ENCODE peak calls at places on chromosomes 11 and 22, in nine cellular contexts. Q, A, H, T, N, L, F, W and U are unnamed samples.

GRCh38 chr11:112931686-112932085 is 29.5 kb upstream of the NCAM1 start:
- DNase-seq in Q (no peak), A (no peak), H (no peak), T (no peak), N (no peak), L (no peak), F (no peak), W (no peak), U (no peak)

GRCh38 chr11:23924226-23924625 is 572.6 kb upstream of the LUZP2 start:
- DNase-seq in Q (no peak), A (no peak), H (no peak), T (no peak), N (no peak), L (no peak), F (no peak), W (no peak), U (no peak)

GRCh38 chr22:40661661-40662060 is 17.6 kb upstream of the MCHR1 start:
- DNase-seq in Q (no peak), A (no peak), H (no peak), T (no peak), N (no peak), L (no peak), F (no peak), W (no peak), U (no peak)

GRCh38 chr11:116833491-116833815 is 3.7 kb downstream of the APOC3 start:
- DNase-seq in Q (no peak), A (no peak), H (no peak), T (no peak), N (no peak), L (no peak), F (no peak), W (no peak), U (no peak)

GRCh38 chr11:47979378-47980092 is 824 bp upstream of the PTPRJ start:
- DNase-seq in Q (no peak), A (peak; percentile 64), H (no peak), T (no peak), N (no peak), L (no peak), F (no peak), W (no peak), U (peak; percentile 48)

GRCh38 chr11:82355313-82355823 is 378.3 kb downstream of the FAM181B start:
- DNase-seq in Q (no peak), A (no peak), H (no peak), T (no peak), N (no peak), L (no peak), F (no peak), W (no peak), U (no peak)

GRCh38 chr11:128757235-128757711 is 63.4 kb downstream of the FLI1 start:
- DNase-seq in Q (peak; percentile 33), A (no peak), H (peak; percentile 27), T (peak; percentile 48), N (no peak), L (no peak), F (peak; percentile 69), W (no peak), U (peak; percentile 25)

GRCh38 chr11:18706330-18707243 is 8.0 kb downstream of the TMEM86A start:
- DNase-seq in Q (peak; percentile 76), A (peak; percentile 79), H (peak; percentile 68), T (no peak), N (no peak), L (peak; percentile 61), F (peak; percentile 71), W (peak; percentile 80), U (no peak)

DNA sequence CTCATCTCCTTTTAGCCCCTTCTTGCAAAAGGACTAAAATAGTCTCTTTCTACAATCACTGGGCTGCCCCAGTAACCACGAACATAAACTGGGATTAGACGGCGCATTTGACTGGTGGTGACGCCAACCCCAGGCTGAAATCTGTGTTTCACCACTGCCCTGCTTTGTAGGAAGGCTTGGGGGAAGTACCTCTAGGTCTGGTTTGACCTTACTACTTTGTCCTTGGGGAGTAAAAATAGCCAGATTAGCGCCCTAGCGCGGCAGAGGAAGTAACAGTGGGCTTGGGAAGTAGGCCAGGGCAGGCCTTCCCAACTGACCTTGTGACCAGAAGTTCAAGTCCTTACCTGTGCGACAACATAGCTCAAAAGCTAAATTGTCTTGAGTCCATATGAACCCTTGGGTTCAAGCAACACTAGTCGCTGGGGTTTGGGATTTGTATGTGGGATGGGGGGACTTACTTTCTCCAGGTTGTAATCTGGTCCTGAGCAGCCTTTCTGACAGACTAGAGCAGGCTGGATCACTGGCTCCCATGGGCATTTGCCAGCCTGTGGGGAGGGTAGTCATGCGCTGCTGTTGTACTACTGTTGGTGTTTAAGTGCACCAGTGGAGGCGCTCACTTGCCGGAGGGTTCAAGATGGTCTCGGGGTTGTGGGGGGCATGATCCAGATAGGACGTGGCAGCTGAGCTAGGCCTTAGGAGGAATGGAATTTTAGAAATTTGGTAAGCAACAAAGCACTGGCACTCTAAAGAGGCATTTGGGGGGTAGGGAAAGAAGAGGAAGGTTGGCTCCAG is 953 bp upstream of the PACS1 start:
- DNase-seq in Q (no peak), A (peak; percentile 79), H (peak; percentile 28), T (peak; percentile 63), N (no peak), L (peak; percentile 58), F (peak; percentile 42), W (peak; percentile 57), U (peak; percentile 45)
- TF ChIP-seq POLR2A in Q (no peak), A (no peak), H (no peak), T (no peak), N (no peak), L (no peak), F (no peak), W (no peak), U (no peak)

DNA sequence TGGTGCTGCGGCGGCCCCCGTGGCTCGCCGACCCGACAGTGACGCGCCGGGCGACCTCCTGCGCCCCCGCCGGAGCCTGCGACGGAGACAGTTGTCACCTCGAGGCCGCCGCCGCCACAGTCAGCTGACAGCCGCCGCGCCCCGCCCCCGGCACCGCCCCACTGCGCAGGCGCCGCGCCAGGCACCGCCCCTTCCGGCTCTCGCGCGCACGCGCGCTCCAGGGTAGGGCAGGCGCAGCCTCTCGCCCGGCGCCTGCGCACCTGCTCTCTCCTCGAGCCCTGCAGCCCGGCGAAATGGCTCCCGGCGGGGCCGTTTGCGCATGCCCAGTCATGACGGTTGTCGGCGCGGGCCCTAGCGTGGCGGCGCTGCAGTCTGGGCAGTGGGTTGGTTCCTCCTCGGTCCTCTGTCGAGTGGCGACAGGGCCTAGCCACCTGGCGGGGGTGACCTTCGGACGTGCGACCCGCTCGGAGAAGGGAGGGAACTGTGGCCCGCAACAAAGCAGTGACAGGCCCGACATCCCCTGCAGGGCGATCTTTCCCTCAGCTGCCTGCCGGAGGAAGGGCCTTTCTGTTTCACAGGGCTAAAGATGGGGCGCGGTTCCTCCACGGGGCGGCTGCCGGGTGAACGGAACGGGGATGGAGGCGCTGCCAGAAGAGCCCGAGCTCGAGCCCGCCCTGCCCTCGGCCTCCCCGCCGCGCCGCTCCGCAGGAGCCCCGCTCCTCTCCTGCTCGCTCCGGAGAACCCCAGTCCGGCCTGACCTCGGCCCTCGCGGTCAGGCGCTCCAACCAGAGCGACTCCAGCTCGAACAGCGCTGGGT is at the start of gene TOLLIP:
- DNase-seq in Q (peak; percentile 94), A (peak; percentile 93), H (peak; percentile 89), T (peak; percentile 87), N (peak; percentile 99), L (peak; percentile 97), F (peak; percentile 97), W (peak; percentile 97), U (peak; percentile 98)
- TF ChIP-seq POLR2A in Q (peak; percentile 90), A (peak; percentile 91), H (peak; percentile 73), T (peak; percentile 70), N (peak; percentile 92), L (no peak), F (peak; percentile 73), W (peak; percentile 71), U (peak; percentile 85)

DNA sequence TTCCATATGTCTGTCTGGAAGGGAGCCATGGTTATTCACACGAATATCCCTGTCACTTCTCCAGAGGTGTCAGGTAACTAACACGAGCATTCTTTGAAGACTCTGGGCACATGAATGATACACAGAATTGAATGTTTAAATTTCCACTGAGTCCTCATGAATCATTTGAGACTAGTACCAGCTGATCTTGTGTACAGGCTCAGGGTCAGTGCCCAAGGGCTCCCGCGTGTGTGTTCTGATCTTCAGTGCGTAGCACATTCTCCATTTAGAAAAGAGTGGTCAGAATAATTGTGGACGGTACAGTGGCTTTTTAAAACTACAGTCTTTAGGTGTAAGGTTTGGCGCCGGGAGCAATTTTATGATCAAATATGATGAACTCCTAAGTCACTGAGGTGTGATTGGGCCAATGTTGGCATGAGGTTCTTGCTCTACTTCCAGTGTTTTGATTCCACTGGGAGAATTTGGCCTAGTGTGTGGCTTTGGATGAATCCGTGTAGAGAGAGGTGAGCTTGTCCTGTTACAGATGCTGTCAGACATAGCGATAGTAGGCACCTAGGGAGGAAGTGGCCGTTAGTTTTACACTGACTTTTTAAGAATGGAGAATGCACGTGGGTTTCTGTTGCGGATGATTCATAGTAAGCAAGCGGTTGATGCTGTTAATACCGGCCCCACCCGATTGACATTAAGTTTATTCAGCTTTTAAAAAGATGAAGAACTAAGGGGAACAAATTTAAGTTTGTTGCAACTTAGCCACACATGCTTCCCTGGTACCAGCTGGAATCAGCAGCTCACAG is 22.2 kb downstream of the NUP50 start:
- DNase-seq in Q (no peak), A (no peak), H (no peak), T (no peak), N (no peak), L (no peak), F (no peak), W (no peak), U (no peak)
- TF ChIP-seq POLR2A in Q (no peak), A (no peak), H (no peak), T (no peak), N (no peak), L (no peak), F (no peak), W (no peak), U (no peak)

GRCh38 chr11:132047167-132047566 is 676.8 kb downstream of the NTM start:
- DNase-seq in Q (no peak), A (no peak), H (no peak), T (peak; percentile 34), N (no peak), L (no peak), F (no peak), W (no peak), U (no peak)

GRCh38 chr11:132050081-132050480 is 679.7 kb downstream of the NTM start:
- DNase-seq in Q (no peak), A (no peak), H (no peak), T (no peak), N (peak; percentile 41), L (no peak), F (no peak), W (no peak), U (no peak)

GRCh38 chr11:132050577-132051180 is 680.3 kb downstream of the NTM start:
- DNase-seq in Q (no peak), A (no peak), H (no peak), T (peak; percentile 49), N (no peak), L (no peak), F (no peak), W (no peak), U (no peak)

GRCh38 chr11:132048040-132048439 is 677.6 kb downstream of the NTM start:
- DNase-seq in Q (no peak), A (no peak), H (no peak), T (no peak), N (no peak), L (no peak), F (no peak), W (no peak), U (no peak)

DNA sequence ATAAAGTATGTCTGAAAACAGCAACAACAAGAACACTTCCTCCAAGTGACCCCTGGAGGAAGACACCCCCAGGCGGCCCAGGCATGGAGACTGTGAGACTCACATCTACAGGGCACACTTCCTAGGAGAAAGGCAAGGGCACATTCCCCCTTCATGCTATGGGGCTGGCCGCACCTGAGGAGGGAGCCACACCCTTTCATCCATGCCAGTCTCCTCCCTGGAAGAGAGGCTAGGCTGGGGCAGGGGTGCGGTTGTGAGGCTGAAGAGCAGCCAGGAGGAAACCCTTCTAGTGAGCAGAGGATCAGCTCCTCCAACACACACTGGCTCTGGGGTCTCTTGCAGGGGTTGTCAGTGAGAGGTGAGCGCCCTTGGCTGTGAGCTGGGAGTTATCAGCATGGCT is 678.8 kb downstream of the NTM start:
- DNase-seq in Q (no peak), A (no peak), H (no peak), T (no peak), N (no peak), L (no peak), F (no peak), W (no peak), U (no peak)
- TF ChIP-seq POLR2A in Q (no peak), A (no peak), H (no peak), T (no peak), N (no peak), L (no peak), F (no peak), W (no peak), U (no peak)